ENCODE peak calls at places on chromosomes 5 and 9, in ten cellular contexts. I is A549; U is AG10803; N is GM13977; C is cardiac muscle cell; W is CD4-positive, alpha-beta T cell; O is GM20000; L is foreskin keratinocyte; D is suprapubic skin; V is astrocyte of the spinal cord. M is an unnamed sample.

GRCh38 chr5:178152491-178153444 is 917 bp downstream of the NHP2 start:
- DNase-seq in I (no peak), U (no peak), N (no peak), C (no peak), W (no peak), O (no peak), L (no peak), D (no peak), V (no peak), M (no peak)

GRCh38 chr9:127388037-127388855 is 8.7 kb upstream of the SLC2A8 start:
- DNase-seq in I (peak), U (peak), N (peak), C (no peak), W (peak), O (peak), L (peak), D (no peak), V (peak), M (no peak)

GRCh38 chr9:70218767-70219166 is 40.0 kb upstream of the SMC5 start:
- DNase-seq in I (no peak), U (peak), N (no peak), C (no peak), W (no peak), O (no peak), L (peak), D (no peak), V (peak), M (no peak)

GRCh38 chr5:143716856-143717255 is 95.1 kb upstream of the HMHB1 start:
- DNase-seq in I (no peak), U (no peak), N (no peak), C (no peak), W (no peak), O (no peak), L (no peak), D (no peak), V (no peak), M (no peak)

GRCh38 chr5:178297751-178298150 is 65.1 kb upstream of the PHYKPL start:
- DNase-seq in I (no peak), U (no peak), N (no peak), C (no peak), W (no peak), O (no peak), L (no peak), D (peak), V (no peak), M (no peak)

GRCh38 chr5:132420706-132421272 is 51.3 kb downstream of the SLC22A5 start:
- DNase-seq in I (no peak), U (no peak), N (peak), C (no peak), W (no peak), O (peak), L (no peak), D (no peak), V (no peak), M (no peak)

GRCh38 chr9:8349369-8349768 is 549.8 kb upstream of the DMAC1 start:
- DNase-seq in I (no peak), U (no peak), N (no peak), C (peak), W (no peak), O (no peak), L (no peak), D (no peak), V (no peak), M (no peak)

GRCh38 chr5:82057051-82057450 is 85.2 kb downstream of the ATG10 start:
- DNase-seq in I (no peak), U (peak), N (no peak), C (no peak), W (no peak), O (no peak), L (no peak), D (no peak), V (peak), M (no peak)

GRCh38 chr9:135980926-135981630 is 19.9 kb upstream of the UBAC1 start:
- DNase-seq in I (no peak), U (no peak), N (no peak), C (no peak), W (no peak), O (no peak), L (no peak), D (no peak), V (no peak), M (no peak)

GRCh38 chr5:154359222-154359583 is 86.6 kb upstream of the SAP30L start:
- DNase-seq in I (no peak), U (no peak), N (no peak), C (no peak), W (no peak), O (no peak), L (no peak), D (no peak), V (no peak), M (no peak)

GRCh38 chr9:108722396-108722795 is 133.4 kb downstream of the ACTL7B start:
- DNase-seq in I (no peak), U (peak), N (no peak), C (no peak), W (no peak), O (no peak), L (peak), D (no peak), V (no peak), M (no peak)

GRCh38 chr5:2299388-2300220 is 416.9 kb upstream of the IRX4 start:
- DNase-seq in I (no peak), U (no peak), N (no peak), C (no peak), W (no peak), O (no peak), L (no peak), D (no peak), V (no peak), M (no peak)

GRCh38 chr9:127333326-127334064 is 63.5 kb upstream of the SLC2A8 start:
- DNase-seq in I (no peak), U (no peak), N (no peak), C (no peak), W (no peak), O (no peak), L (no peak), D (no peak), V (no peak), M (no peak)

GRCh38 chr5:9198399-9198798 is 347.5 kb downstream of the SEMA5A start:
- DNase-seq in I (no peak), U (peak), N (no peak), C (peak), W (no peak), O (no peak), L (no peak), D (no peak), V (peak), M (no peak)

GRCh38 chr5:85170183-85170582 is 785.5 kb upstream of the EDIL3 start:
- DNase-seq in I (no peak), U (no peak), N (no peak), C (no peak), W (no peak), O (no peak), L (no peak), D (no peak), V (no peak), M (no peak)

GRCh38 chr9:19464764-19465570 is 56.2 kb downstream of the ACER2 start:
- DNase-seq in I (peak), U (peak), N (peak), C (peak), W (peak), O (peak), L (peak), D (peak), V (peak), M (peak)

GRCh38 chr5:31987985-31988710 is 186.0 kb downstream of the GOLPH3 start:
- DNase-seq in I (peak), U (peak), N (no peak), C (no peak), W (no peak), O (no peak), L (peak), D (no peak), V (peak), M (no peak)

GRCh38 chr5:4571248-4571950 is 568.7 kb upstream of the ADAMTS16 start:
- DNase-seq in I (no peak), U (no peak), N (no peak), C (no peak), W (no peak), O (no peak), L (no peak), D (no peak), V (no peak), M (no peak)

GRCh38 chr5:50302815-50303490 is 138.1 kb downstream of the EMB start:
- DNase-seq in I (peak), U (no peak), N (no peak), C (no peak), W (no peak), O (no peak), L (peak), D (no peak), V (peak), M (no peak)

GRCh38 chr5:58459276-58459859 is 518 bp downstream of the PLK2 start:
- DNase-seq in I (peak), U (peak), N (no peak), C (peak), W (no peak), O (peak), L (peak), D (no peak), V (no peak), M (no peak)

GRCh38 chr9:113375057-113376023 is 1.4 kb downstream of the HDHD3 start:
- DNase-seq in I (peak), U (no peak), N (no peak), C (no peak), W (no peak), O (no peak), L (no peak), D (no peak), V (no peak), M (no peak)

GRCh38 chr9:21993893-21994525 is at the start of gene CDKN2A:
- DNase-seq in I (no peak), U (peak), N (peak), C (peak), W (peak), O (peak), L (peak), D (no peak), V (no peak), M (no peak)

GRCh38 chr5:31738199-31738598 is 99.3 kb downstream of the PDZD2 start:
- DNase-seq in I (no peak), U (no peak), N (no peak), C (no peak), W (no peak), O (no peak), L (no peak), D (no peak), V (no peak), M (no peak)

GRCh38 chr9:113875917-113876805 is at the start of gene ZNF618:
- DNase-seq in I (peak), U (peak), N (peak), C (peak), W (peak), O (peak), L (no peak), D (no peak), V (peak), M (no peak)

GRCh38 chr5:178994580-178995340 is at the start of gene GRM6:
- DNase-seq in I (no peak), U (no peak), N (no peak), C (peak), W (no peak), O (no peak), L (no peak), D (no peak), V (no peak), M (no peak)

DNA sequence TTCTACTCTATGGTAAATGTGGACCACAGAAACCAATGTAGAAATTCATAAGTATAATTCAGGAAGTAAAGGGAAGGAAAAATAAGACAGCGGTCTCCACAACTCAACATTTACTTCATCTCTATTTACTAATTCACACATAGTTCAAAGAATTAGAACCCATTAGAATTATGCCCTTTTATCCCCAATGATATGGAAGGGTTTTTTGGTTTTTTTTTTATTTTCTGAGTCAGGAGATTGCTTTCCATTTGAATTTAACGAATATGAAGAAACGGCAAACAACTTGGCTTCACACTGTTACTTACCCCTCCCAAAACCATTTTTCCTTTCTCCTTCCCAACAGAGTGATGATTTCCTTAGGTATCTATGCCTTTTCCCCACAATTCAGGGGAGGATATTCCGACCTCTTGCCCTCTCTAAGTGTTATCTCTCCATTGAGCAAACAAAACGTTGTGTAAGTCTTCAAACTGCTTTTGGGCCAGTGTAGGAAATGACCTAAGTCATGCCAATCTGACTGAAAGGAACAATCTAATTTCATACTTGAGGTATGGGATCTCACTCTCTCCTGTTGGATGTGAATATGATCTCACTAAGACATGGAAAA is 72.0 kb downstream of the CETN3 start:
- DNase-seq in I (no peak), U (no peak), N (no peak), C (no peak), W (no peak), O (no peak), L (no peak), D (no peak), V (no peak), M (no peak)
- TF ChIP-seq CTCF in I (no peak), U (no peak), N (no peak), C (no peak), W (no peak), O (no peak), L (no peak), D (no peak), V (no peak), M (no peak)

DNA sequence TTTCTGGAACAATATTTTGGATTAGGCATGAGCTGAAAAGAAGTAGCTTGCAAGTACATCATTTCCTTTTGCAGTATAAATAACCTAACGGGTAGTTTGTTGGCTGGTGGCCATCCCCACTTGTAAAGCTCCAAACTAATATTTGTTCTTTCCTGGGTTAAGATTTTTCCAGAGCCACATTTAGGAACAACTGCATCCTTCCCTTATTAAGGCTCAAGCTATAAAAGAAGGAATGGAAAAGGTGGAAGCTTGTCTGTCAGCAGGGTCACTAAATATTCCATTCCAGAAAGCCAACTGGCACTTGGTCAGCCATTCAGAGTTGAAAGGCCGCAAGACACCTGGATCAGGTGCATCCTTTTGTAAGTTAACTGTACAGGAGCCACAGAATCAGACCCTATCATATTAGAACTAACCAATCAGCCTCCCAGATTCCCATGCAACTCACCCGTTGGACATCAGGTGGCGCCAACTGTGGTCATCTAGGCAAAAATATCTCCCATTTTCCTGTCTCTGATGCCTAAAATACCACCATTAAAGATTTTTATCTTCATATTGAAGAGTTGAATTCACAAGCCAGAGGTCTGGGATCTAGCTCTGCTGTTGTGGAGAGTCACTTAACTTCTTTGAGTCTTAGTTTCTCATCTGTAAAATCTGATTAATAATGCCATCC is 82.9 kb downstream of the PTCD2 start:
- DNase-seq in I (no peak), U (no peak), N (no peak), C (no peak), W (no peak), O (no peak), L (no peak), D (no peak), V (peak), M (no peak)
- TF ChIP-seq CTCF in I (peak), U (no peak), N (peak), C (peak), W (no peak), O (peak), L (peak), D (no peak), V (peak), M (peak)

DNA sequence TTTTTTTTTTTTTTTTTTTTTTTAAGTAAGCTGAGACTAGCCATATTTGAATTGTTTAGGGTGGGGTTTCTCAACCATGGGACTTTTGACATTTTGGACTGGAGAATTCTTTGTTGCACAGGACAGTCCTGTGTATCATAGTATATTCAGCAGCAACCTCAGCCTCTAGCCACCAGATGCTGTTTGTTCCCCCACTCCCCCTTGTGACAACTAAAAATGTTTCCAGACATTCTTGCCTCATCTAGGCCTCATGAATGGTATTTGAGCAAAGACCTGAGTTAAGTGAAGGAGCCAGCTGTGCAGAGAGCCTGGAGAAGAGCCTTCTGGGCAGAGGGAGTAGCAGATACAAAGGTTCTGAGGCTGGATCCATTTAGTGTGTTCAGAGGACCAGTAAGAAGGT is 155.9 kb downstream of the SGCD start:
- DNase-seq in I (no peak), U (peak), N (no peak), C (no peak), W (no peak), O (no peak), L (no peak), D (no peak), V (no peak), M (no peak)
- TF ChIP-seq CTCF in I (no peak), U (peak), N (no peak), C (no peak), W (no peak), O (no peak), L (no peak), D (no peak), V (no peak), M (no peak)

DNA sequence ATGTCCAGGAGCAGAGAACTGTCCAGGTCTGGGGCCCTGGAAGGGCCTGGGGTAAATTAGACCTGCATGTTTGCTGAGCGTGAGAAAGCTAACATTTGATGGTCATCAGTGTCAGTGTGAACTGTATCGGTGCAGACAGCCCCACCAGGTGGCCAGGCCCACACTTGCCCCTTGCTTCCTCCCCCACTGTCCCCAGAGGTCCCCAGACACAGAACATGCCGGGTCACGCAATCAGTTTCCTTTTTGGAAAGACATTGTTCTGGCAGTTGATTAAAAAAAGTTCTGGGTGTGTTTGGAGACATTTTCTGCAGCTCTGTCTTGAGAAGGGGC is 1.5 kb downstream of the NKD2 start:
- DNase-seq in I (peak), U (no peak), N (no peak), C (no peak), W (no peak), O (no peak), L (no peak), D (no peak), V (no peak), M (peak)
- TF ChIP-seq CTCF in I (no peak), U (no peak), N (peak), C (peak), W (no peak), O (no peak), L (no peak), D (no peak), V (no peak), M (peak)